ENCODE peak calls at places on chromosomes 6 and 20, in five cellular contexts. One of them, this sample, is unnamed. For H3K4me1, the result is how much of the 10 kb centered on the place peaks cover.

GRCh38 chr6:160163912-160164311 is 42.3 kb downstream of the SLC22A1 start:
- DNase-seq in SJSA1: no peak
- DNase-seq in IMR-90: no peak
- DNase-seq in stomach: no peak
- DNase-seq in psoas muscle: no peak
- DNase-seq in this sample: no peak

GRCh38 chr6:25990172-25990873 is 27.7 kb downstream of the TRIM38 start:
- DNase-seq in psoas muscle: no peak
- DNase-seq in SJSA1: no peak
- DNase-seq in IMR-90: no peak
- DNase-seq in stomach: no peak
- DNase-seq in this sample: no peak

GRCh38 chr20:61556116-61556515 is 304.1 kb downstream of the CDH4 start:
- DNase-seq in IMR-90: peak
- DNase-seq in psoas muscle: no peak
- DNase-seq in SJSA1: peak
- DNase-seq in stomach: no peak
- DNase-seq in this sample: no peak

GRCh38 chr6:80531676-80532619 is 425.5 kb downstream of the BCKDHB start:
- DNase-seq in psoas muscle: no peak
- DNase-seq in IMR-90: peak
- DNase-seq in SJSA1: no peak
- DNase-seq in stomach: no peak
- DNase-seq in this sample: no peak

GRCh38 chr20:3239867-3240775 is 1.1 kb upstream of the SLC4A11 start:
- DNase-seq in IMR-90: no peak
- DNase-seq in psoas muscle: no peak
- DNase-seq in stomach: no peak
- DNase-seq in SJSA1: no peak
- DNase-seq in this sample: no peak

GRCh38 chr6:157323924-157324276 is 581 bp upstream of the TMEM242 start:
- DNase-seq in IMR-90: peak
- DNase-seq in SJSA1: peak
- DNase-seq in psoas muscle: peak
- DNase-seq in stomach: peak
- DNase-seq in this sample: peak

GRCh38 chr6:79307321-79308036 is 73.0 kb upstream of the HMGN3 start:
- DNase-seq in stomach: no peak
- DNase-seq in psoas muscle: no peak
- DNase-seq in IMR-90: no peak
- DNase-seq in SJSA1: no peak
- DNase-seq in this sample: no peak

GRCh38 chr6:131897050-131897435 is 54.1 kb downstream of the CCN2 start:
- DNase-seq in psoas muscle: no peak
- DNase-seq in stomach: no peak
- DNase-seq in IMR-90: no peak
- DNase-seq in SJSA1: no peak
- DNase-seq in this sample: no peak

GRCh38 chr6:26155066-26155925 is 68.1 kb downstream of the HFE start:
- DNase-seq in stomach: no peak
- DNase-seq in psoas muscle: peak
- DNase-seq in SJSA1: peak
- DNase-seq in IMR-90: no peak
- DNase-seq in this sample: peak

GRCh38 chr6:160306284-160306683 is 41.9 kb upstream of the SLC22A3 start:
- DNase-seq in psoas muscle: no peak
- DNase-seq in stomach: no peak
- DNase-seq in IMR-90: no peak
- DNase-seq in SJSA1: no peak
- DNase-seq in this sample: no peak

GRCh38 chr20:14792915-14793314 is 455.5 kb upstream of the FLRT3 start:
- DNase-seq in stomach: no peak
- DNase-seq in psoas muscle: no peak
- DNase-seq in SJSA1: no peak
- DNase-seq in IMR-90: no peak
- DNase-seq in this sample: no peak

GRCh38 chr6:111992851-111993250 is 61.1 kb upstream of the CCN6 start:
- DNase-seq in stomach: no peak
- DNase-seq in SJSA1: no peak
- DNase-seq in IMR-90: peak
- DNase-seq in psoas muscle: no peak
- DNase-seq in this sample: no peak

GRCh38 chr20:61819921-61820825 is 245.5 kb downstream of the TAF4 start:
- DNase-seq in IMR-90: no peak
- DNase-seq in SJSA1: no peak
- DNase-seq in stomach: no peak
- DNase-seq in psoas muscle: peak
- DNase-seq in this sample: no peak

GRCh38 chr6:157218371-157219198 is 104.7 kb downstream of the TMEM242 start:
- DNase-seq in IMR-90: no peak
- DNase-seq in SJSA1: no peak
- DNase-seq in stomach: no peak
- DNase-seq in psoas muscle: no peak
- DNase-seq in this sample: peak

GRCh38 chr6:168159503-168159902 is 80.5 kb upstream of the FRMD1 start:
- DNase-seq in stomach: no peak
- DNase-seq in SJSA1: peak
- DNase-seq in IMR-90: no peak
- DNase-seq in psoas muscle: no peak
- DNase-seq in this sample: no peak

GRCh38 chr6:117542493-117542892 is 59.8 kb downstream of the GOPC start:
- DNase-seq in stomach: no peak
- DNase-seq in psoas muscle: no peak
- DNase-seq in SJSA1: no peak
- DNase-seq in IMR-90: no peak
- DNase-seq in this sample: no peak

GRCh38 chr20:8798505-8798904 is 270.4 kb upstream of the PLCB4 start:
- DNase-seq in IMR-90: no peak
- DNase-seq in SJSA1: no peak
- DNase-seq in stomach: no peak
- DNase-seq in psoas muscle: no peak
- DNase-seq in this sample: peak

GRCh38 chr6:3348821-3349220 is 90.1 kb downstream of the PSMG4 start:
- DNase-seq in IMR-90: no peak
- DNase-seq in psoas muscle: no peak
- DNase-seq in stomach: no peak
- DNase-seq in SJSA1: no peak
- DNase-seq in this sample: no peak

GRCh38 chr6:3347237-3347636 is 88.5 kb downstream of the PSMG4 start:
- DNase-seq in IMR-90: no peak
- DNase-seq in stomach: no peak
- DNase-seq in SJSA1: no peak
- DNase-seq in psoas muscle: no peak
- DNase-seq in this sample: no peak

GRCh38 chr6:3349388-3350251 is 90.9 kb downstream of the PSMG4 start:
- DNase-seq in stomach: no peak
- DNase-seq in IMR-90: no peak
- DNase-seq in SJSA1: no peak
- DNase-seq in psoas muscle: no peak
- DNase-seq in this sample: no peak

GRCh38 chr6:3346476-3346875 is 87.7 kb downstream of the PSMG4 start:
- DNase-seq in SJSA1: no peak
- DNase-seq in psoas muscle: no peak
- DNase-seq in IMR-90: no peak
- DNase-seq in stomach: no peak
- DNase-seq in this sample: no peak

DNA sequence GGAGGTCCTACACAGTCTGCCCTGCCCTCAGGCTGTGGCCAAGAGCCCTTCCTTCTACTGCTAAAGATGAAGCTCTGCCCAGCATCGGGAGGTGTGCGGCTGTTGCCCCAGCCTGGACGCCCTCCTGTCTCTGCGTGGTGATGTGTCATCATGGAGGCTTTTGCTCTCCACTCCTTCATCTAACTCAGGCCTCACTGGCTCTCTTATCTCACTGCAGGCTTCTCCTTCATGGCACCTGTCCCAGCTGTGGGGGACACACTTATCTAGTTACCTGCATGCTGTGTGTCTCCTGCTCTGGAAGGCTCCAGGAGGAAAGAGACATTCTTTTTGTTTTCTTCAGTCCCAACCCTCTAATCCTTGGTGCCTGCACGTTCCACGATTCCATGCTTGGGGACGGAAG is 89.1 kb downstream of the PSMG4 start:
- DNase-seq in psoas muscle: no peak
- DNase-seq in SJSA1: no peak
- DNase-seq in stomach: no peak
- DNase-seq in IMR-90: no peak
- DNase-seq in this sample: no peak
- H3K4me1 ChIP-seq in psoas muscle: under half
- H3K4me1 ChIP-seq in SJSA1: under half
- H3K4me1 ChIP-seq in stomach: under half
- H3K4me1 ChIP-seq in IMR-90: under half
- H3K4me1 ChIP-seq in this sample: under half

GRCh38 chr20:19947611-19948264 is 69.4 kb upstream of the NAA20 start:
- DNase-seq in IMR-90: peak
- DNase-seq in SJSA1: peak
- DNase-seq in stomach: peak
- DNase-seq in psoas muscle: no peak
- DNase-seq in this sample: no peak

GRCh38 chr20:19944772-19945459 is 72.2 kb upstream of the NAA20 start:
- DNase-seq in SJSA1: peak
- DNase-seq in stomach: no peak
- DNase-seq in IMR-90: peak
- DNase-seq in psoas muscle: no peak
- DNase-seq in this sample: no peak

GRCh38 chr20:19949195-19949867 is 67.8 kb upstream of the NAA20 start:
- DNase-seq in stomach: no peak
- DNase-seq in psoas muscle: no peak
- DNase-seq in IMR-90: no peak
- DNase-seq in SJSA1: no peak
- DNase-seq in this sample: no peak

GRCh38 chr20:19943021-19943659 is 74.0 kb upstream of the NAA20 start:
- DNase-seq in psoas muscle: no peak
- DNase-seq in IMR-90: no peak
- DNase-seq in SJSA1: no peak
- DNase-seq in stomach: peak
- DNase-seq in this sample: no peak

DNA sequence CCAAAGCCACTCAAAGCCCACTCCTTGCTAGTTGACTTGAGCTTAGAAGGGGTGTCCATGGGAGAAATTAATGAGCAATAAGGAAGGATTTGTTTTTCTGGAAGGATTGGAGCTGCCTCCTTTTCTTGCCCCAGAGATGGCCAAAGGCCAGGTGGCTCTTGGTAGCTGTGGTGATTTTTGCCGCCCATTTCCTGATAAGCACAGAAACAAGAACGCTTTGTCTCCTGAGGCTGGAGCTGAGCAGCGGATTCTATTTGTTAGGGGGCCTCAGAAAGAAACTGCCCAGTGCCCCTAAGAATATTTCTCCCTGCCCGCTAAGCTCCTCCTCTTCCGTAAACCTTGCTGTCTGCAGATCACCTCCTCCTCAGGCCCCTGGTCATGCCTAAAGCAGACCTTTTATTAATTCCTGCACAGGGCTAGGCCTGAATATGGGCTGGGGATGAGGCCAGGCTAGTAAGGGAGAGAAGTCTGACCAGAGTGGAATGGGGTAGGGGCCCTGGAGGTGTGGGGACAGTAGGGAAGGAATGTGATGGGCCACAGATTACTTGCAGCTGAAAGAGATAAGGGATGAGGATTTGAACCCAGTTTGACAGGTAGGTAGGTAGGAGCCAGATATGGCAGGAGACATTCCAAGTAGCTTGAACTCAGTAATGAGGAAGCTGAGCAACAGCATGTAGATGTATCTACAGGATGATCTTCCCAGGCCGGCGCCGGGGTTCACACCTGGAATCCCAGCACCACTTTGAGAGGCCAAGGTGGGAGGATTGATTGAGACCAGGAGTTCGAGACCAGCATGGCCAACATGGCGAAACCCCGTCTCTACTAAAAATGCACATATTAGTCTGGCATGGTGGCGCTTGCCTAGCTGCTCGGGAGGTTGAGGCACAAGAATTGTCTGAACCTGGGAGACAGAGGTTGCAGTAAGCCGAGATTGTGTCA is 71.2 kb upstream of the NAA20 start:
- DNase-seq in psoas muscle: no peak
- DNase-seq in IMR-90: no peak
- DNase-seq in stomach: peak
- DNase-seq in SJSA1: no peak
- DNase-seq in this sample: no peak
- H3K4me1 ChIP-seq in psoas muscle: under half
- H3K4me1 ChIP-seq in IMR-90: under half
- H3K4me1 ChIP-seq in stomach: half or more
- H3K4me1 ChIP-seq in SJSA1: under half
- H3K4me1 ChIP-seq in this sample: half or more

DNA sequence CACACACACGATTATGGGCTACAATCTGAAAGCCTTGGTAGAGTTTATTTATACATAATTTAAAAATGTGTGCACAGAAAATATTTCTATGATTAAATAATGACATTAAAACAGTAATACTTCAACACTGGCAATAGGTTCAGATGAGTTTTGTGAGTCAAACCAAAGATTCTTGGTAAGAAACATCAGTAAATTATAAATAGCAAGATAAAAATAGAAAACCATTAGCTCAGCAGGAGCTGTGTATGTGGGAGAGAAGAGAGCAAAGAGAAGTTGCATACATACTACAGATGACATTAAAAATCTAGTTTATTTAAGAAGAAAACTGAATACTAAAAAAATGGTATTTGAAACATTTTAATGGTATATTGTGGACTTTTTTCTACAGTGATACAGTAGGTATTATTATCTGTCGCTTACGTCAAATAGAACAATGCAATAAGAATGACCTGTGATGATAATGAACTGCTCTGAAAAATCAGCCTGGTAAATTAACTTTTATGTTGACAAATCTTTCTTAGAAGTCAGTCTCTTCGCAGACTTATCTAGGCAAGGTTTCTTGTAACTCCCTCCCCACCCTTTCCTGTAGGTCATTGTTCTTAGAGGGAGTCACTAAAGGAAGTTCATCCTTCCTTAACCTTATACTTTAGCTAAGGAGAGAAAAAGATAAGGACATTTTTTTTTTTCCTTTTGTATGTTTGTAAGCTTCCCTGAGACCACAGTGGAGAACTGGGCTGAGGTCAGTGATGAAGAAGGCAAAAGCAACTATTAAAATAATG is 149.3 kb downstream of the GJA1 start:
- DNase-seq in IMR-90: peak
- DNase-seq in psoas muscle: no peak
- DNase-seq in SJSA1: no peak
- DNase-seq in stomach: no peak
- DNase-seq in this sample: no peak
- H3K4me1 ChIP-seq in IMR-90: under half
- H3K4me1 ChIP-seq in psoas muscle: under half
- H3K4me1 ChIP-seq in SJSA1: under half
- H3K4me1 ChIP-seq in stomach: under half
- H3K4me1 ChIP-seq in this sample: under half

GRCh38 chr20:57243480-57244220 is 22.8 kb downstream of the BMP7 start:
- DNase-seq in psoas muscle: no peak
- DNase-seq in stomach: no peak
- DNase-seq in SJSA1: no peak
- DNase-seq in IMR-90: no peak
- DNase-seq in this sample: no peak

GRCh38 chr20:57244221-57244585 is 22.2 kb downstream of the BMP7 start:
- DNase-seq in psoas muscle: no peak
- DNase-seq in IMR-90: no peak
- DNase-seq in stomach: no peak
- DNase-seq in SJSA1: no peak
- DNase-seq in this sample: no peak

GRCh38 chr20:57246008-57246407 is 20.4 kb downstream of the BMP7 start:
- DNase-seq in IMR-90: no peak
- DNase-seq in psoas muscle: no peak
- DNase-seq in SJSA1: no peak
- DNase-seq in stomach: no peak
- DNase-seq in this sample: no peak

GRCh38 chr20:57242414-57242813 is 24.0 kb downstream of the BMP7 start:
- DNase-seq in IMR-90: no peak
- DNase-seq in psoas muscle: no peak
- DNase-seq in SJSA1: no peak
- DNase-seq in stomach: no peak
- DNase-seq in this sample: no peak

GRCh38 chr20:57244627-57245214 is 21.7 kb downstream of the BMP7 start:
- DNase-seq in psoas muscle: no peak
- DNase-seq in SJSA1: no peak
- DNase-seq in IMR-90: no peak
- DNase-seq in stomach: no peak
- DNase-seq in this sample: no peak
- H3K4me1 ChIP-seq in psoas muscle: under half
- H3K4me1 ChIP-seq in SJSA1: under half
- H3K4me1 ChIP-seq in IMR-90: under half
- H3K4me1 ChIP-seq in stomach: under half
- H3K4me1 ChIP-seq in this sample: under half